ENCODE peak calls at places on chromosomes 7 and 10, in ten cellular contexts. H, K, P, W, I, E, S, C, D and Y are unnamed samples.

GRCh38 chr7:124790645-124791044 is 25.1 kb upstream of the GPR37 start:
- DNase-seq in C (no peak), W (no peak), E (no peak), P (no peak), K (no peak), I (no peak), H (no peak), D (no peak), S (no peak), Y (no peak)

GRCh38 chr7:27175626-27176342 is 1.7 kb upstream of the HOXA10 start:
- DNase-seq in C (no peak), W (peak), E (no peak), D (no peak), P (peak), I (no peak), H (no peak), S (no peak), K (no peak), Y (no peak)

GRCh38 chr10:62817763-62818425 is 1.7 kb upstream of the EGR2 start:
- DNase-seq in D (peak), E (no peak), I (peak), P (peak), S (peak), K (peak), W (peak), C (peak), H (peak), Y (peak)

GRCh38 chr7:134741901-134742635 is 37.4 kb upstream of the CALD1 start:
- DNase-seq in H (no peak), I (no peak), C (no peak), E (no peak), D (peak), S (no peak), P (no peak), W (no peak), K (peak), Y (no peak)

GRCh38 chr10:8084799-8085198 is 30.3 kb downstream of the GATA3 start:
- DNase-seq in D (no peak), I (no peak), K (no peak), E (no peak), P (no peak), W (no peak), H (no peak), C (no peak), S (no peak), Y (no peak)

GRCh38 chr7:131231381-131232220 is 96.1 kb upstream of the MKLN1 start:
- DNase-seq in K (no peak), W (peak), C (no peak), E (peak), S (no peak), P (peak), I (peak), H (no peak), D (peak), Y (no peak)

GRCh38 chr7:110835889-110836288 is 255.0 kb upstream of the LRRN3 start:
- DNase-seq in I (no peak), S (no peak), C (no peak), D (no peak), E (no peak), H (no peak), P (no peak), K (no peak), W (no peak), Y (no peak)

GRCh38 chr10:114352653-114353298 is 51.5 kb downstream of the AFAP1L2 start:
- DNase-seq in H (no peak), D (no peak), E (no peak), S (no peak), W (no peak), K (no peak), I (no peak), P (no peak), C (no peak), Y (no peak)

GRCh38 chr7:83546586-83546985 is 102.4 kb downstream of the SEMA3E start:
- DNase-seq in S (no peak), C (no peak), I (no peak), K (no peak), H (no peak), W (no peak), E (no peak), D (no peak), P (no peak), Y (no peak)

GRCh38 chr10:18647151-18647550 is 4.2 kb downstream of the NSUN6 start:
- DNase-seq in W (no peak), D (no peak), C (no peak), S (no peak), H (no peak), K (no peak), I (no peak), P (no peak), E (no peak), Y (no peak)

GRCh38 chr7:51135576-51135975 is 181.0 kb downstream of the COBL start:
- DNase-seq in I (no peak), K (no peak), E (no peak), C (no peak), S (no peak), P (no peak), H (no peak), D (no peak), W (no peak), Y (no peak)

GRCh38 chr7:3028071-3028766 is 15.4 kb downstream of the CARD11 start:
- DNase-seq in E (no peak), D (peak), K (no peak), I (no peak), C (peak), P (no peak), H (peak), S (no peak), W (no peak), Y (peak)

GRCh38 chr10:124879136-124879535 is 62.8 kb upstream of the ZRANB1 start:
- DNase-seq in D (no peak), W (no peak), P (no peak), H (no peak), I (no peak), C (no peak), K (no peak), S (no peak), E (no peak), Y (no peak)

GRCh38 chr7:147510913-147511312 is 1079.7 kb upstream of the C7orf33 start:
- DNase-seq in W (no peak), E (no peak), K (no peak), D (no peak), H (no peak), S (no peak), C (no peak), P (no peak), I (no peak), Y (peak)

GRCh38 chr10:75712241-75712880 is 280.9 kb downstream of the LRMDA start:
- DNase-seq in S (no peak), D (peak), E (no peak), I (no peak), W (no peak), H (no peak), C (no peak), K (no peak), P (no peak), Y (no peak)

GRCh38 chr7:98203964-98204605 is 7.2 kb upstream of the BHLHA15 start:
- DNase-seq in K (no peak), I (no peak), S (no peak), P (no peak), W (peak), C (no peak), E (no peak), D (no peak), H (no peak), Y (no peak)

GRCh38 chr10:26485150-26485941 is 47.2 kb downstream of the APBB1IP start:
- DNase-seq in K (no peak), P (no peak), H (no peak), C (no peak), I (no peak), D (no peak), E (no peak), S (no peak), W (no peak), Y (no peak)

GRCh38 chr10:124994573-124995473 is 52.9 kb downstream of the ZRANB1 start:
- DNase-seq in D (no peak), H (no peak), C (peak), S (no peak), W (peak), I (no peak), E (no peak), K (no peak), P (no peak), Y (no peak)

GRCh38 chr10:122362621-122363020 is 11.9 kb upstream of the PLEKHA1 start:
- DNase-seq in I (no peak), K (no peak), D (no peak), E (no peak), C (no peak), S (no peak), H (no peak), P (no peak), W (no peak), Y (no peak)

GRCh38 chr7:3670898-3671297 is 369.8 kb downstream of the SDK1 start:
- DNase-seq in S (no peak), H (no peak), E (no peak), C (no peak), P (no peak), W (no peak), I (no peak), K (no peak), D (no peak), Y (no peak)

GRCh38 chr10:13516176-13516575 is 12.6 kb downstream of the BEND7 start:
- DNase-seq in H (no peak), W (no peak), C (no peak), K (no peak), S (no peak), D (no peak), E (no peak), P (no peak), I (no peak), Y (no peak)

GRCh38 chr7:4706384-4707032 is 24.4 kb downstream of the FOXK1 start:
- DNase-seq in I (no peak), H (no peak), C (no peak), S (no peak), W (no peak), K (no peak), P (no peak), D (no peak), E (no peak), Y (no peak)
- TF ChIP-seq POLR2A in I (no peak), H (no peak), C (no peak), S (no peak), W (no peak), K (no peak), P (no peak), D (no peak), E (no peak), Y (no peak)

GRCh38 chr10:49298990-49299815 is at the start of gene C10orf71:
- DNase-seq in C (no peak), S (no peak), P (no peak), D (peak), K (no peak), W (no peak), E (no peak), I (no peak), H (no peak), Y (no peak)
- TF ChIP-seq POLR2A in C (no peak), S (no peak), P (no peak), D (peak), K (no peak), W (no peak), E (no peak), I (no peak), H (no peak), Y (no peak)

GRCh38 chr10:44978213-44978569 is 418 bp downstream of the DEPP1 start:
- DNase-seq in I (no peak), H (no peak), W (no peak), P (no peak), S (no peak), E (no peak), K (no peak), D (no peak), C (no peak), Y (no peak)
- TF ChIP-seq POLR2A in I (no peak), H (no peak), W (no peak), P (no peak), S (no peak), E (no peak), K (no peak), D (no peak), C (no peak), Y (no peak)

GRCh38 chr7:55046582-55047347 is 27.9 kb downstream of the EGFR start:
- DNase-seq in I (no peak), W (no peak), E (no peak), K (no peak), S (no peak), P (no peak), D (no peak), H (no peak), C (no peak), Y (no peak)
- TF ChIP-seq POLR2A in I (no peak), W (no peak), E (no peak), K (no peak), S (no peak), P (no peak), D (no peak), H (no peak), C (no peak), Y (no peak)